ENCODE peak calls at places on chromosomes 5 and 9, in nine cellular contexts. Q is heart right ventricle, C is neuronal stem cell, F is neural progenitor cell, R is mesendoderm, D is lung, H is heart left ventricle, N is body of pancreas, P is IMR-90. M is an unnamed sample. For H3K4me1, the result is how much of the 10 kb centered on the place peaks cover.

GRCh38 chr9:115944166-115944948 is 209.2 kb upstream of the PAPPA start:
- DNase-seq in Q (peak), C (no peak), F (peak), R (peak), D (peak), H (peak), N (peak), P (peak), M (no peak)

GRCh38 chr5:177981296-177982071 is 14.6 kb downstream of the PROP1 start:
- DNase-seq in Q (no peak), C (no peak), F (no peak), R (no peak), D (no peak), H (no peak), N (no peak), P (no peak), M (no peak)

GRCh38 chr5:61301345-61301744 is 30.7 kb upstream of the ZSWIM6 start:
- DNase-seq in Q (no peak), C (no peak), F (no peak), R (peak), D (no peak), H (no peak), N (no peak), P (peak), M (no peak)

GRCh38 chr5:160556886-160557285 is 135.2 kb downstream of the PTTG1 start:
- DNase-seq in Q (no peak), C (no peak), F (no peak), R (no peak), D (no peak), H (no peak), N (no peak), P (peak), M (no peak)

GRCh38 chr5:102628449-102629175 is 126.5 kb upstream of the PAM start:
- DNase-seq in Q (no peak), C (no peak), F (no peak), R (no peak), D (no peak), H (peak), N (no peak), P (peak), M (no peak)

GRCh38 chr9:115250646-115251045 is 132.7 kb upstream of the TNC start:
- DNase-seq in Q (no peak), C (no peak), F (no peak), R (peak), D (peak), H (no peak), N (no peak), P (peak), M (no peak)

GRCh38 chr5:41598011-41598410 is 87.6 kb upstream of the PLCXD3 start:
- DNase-seq in Q (no peak), C (no peak), F (no peak), R (peak), D (no peak), H (no peak), N (no peak), P (peak), M (no peak)

GRCh38 chr9:88947581-88948573 is 43.4 kb upstream of the S1PR3 start:
- DNase-seq in Q (no peak), C (no peak), F (no peak), R (no peak), D (no peak), H (no peak), N (no peak), P (peak), M (no peak)

GRCh38 chr9:110886832-110887231 is 151.4 kb downstream of the LPAR1 start:
- DNase-seq in Q (no peak), C (no peak), F (no peak), R (no peak), D (no peak), H (no peak), N (no peak), P (peak), M (no peak)

GRCh38 chr5:136042665-136043121 is 13.9 kb downstream of the TGFBI start:
- DNase-seq in Q (no peak), C (no peak), F (peak), R (no peak), D (no peak), H (no peak), N (no peak), P (no peak), M (no peak)

GRCh38 chr9:134375011-134375390 is 48.7 kb downstream of the RXRA start:
- DNase-seq in Q (peak), C (no peak), F (no peak), R (no peak), D (no peak), H (no peak), N (peak), P (no peak), M (no peak)

GRCh38 chr5:175386526-175386925 is 57.5 kb downstream of the DRD1 start:
- DNase-seq in Q (no peak), C (no peak), F (no peak), R (no peak), D (no peak), H (no peak), N (no peak), P (no peak), M (no peak)

GRCh38 chr5:146564036-146564762 is 48.2 kb upstream of the GPR151 start:
- DNase-seq in Q (no peak), C (no peak), F (no peak), R (peak), D (no peak), H (no peak), N (no peak), P (no peak), M (no peak)

GRCh38 chr5:173839117-173839713 is 48.9 kb upstream of the CPEB4 start:
- DNase-seq in Q (no peak), C (no peak), F (no peak), R (peak), D (no peak), H (no peak), N (no peak), P (no peak), M (no peak)

GRCh38 chr9:134127616-134128015 is 8.3 kb upstream of the WDR5 start:
- DNase-seq in Q (no peak), C (no peak), F (no peak), R (no peak), D (no peak), H (no peak), N (no peak), P (no peak), M (no peak)

GRCh38 chr5:74402553-74402952 is 238.0 kb downstream of the ENC1 start:
- DNase-seq in Q (no peak), C (no peak), F (no peak), R (no peak), D (no peak), H (no peak), N (no peak), P (no peak), M (no peak)

GRCh38 chr5:177399903-177400868 is at the start of gene PFN3:
- DNase-seq in Q (no peak), C (no peak), F (no peak), R (no peak), D (no peak), H (no peak), N (no peak), P (peak), M (no peak)

GRCh38 chr5:94174748-94175411 is 433.5 kb upstream of the POU5F2 start:
- DNase-seq in Q (no peak), C (no peak), F (no peak), R (peak), D (no peak), H (no peak), N (no peak), P (peak), M (no peak)

GRCh38 chr5:1174122-1174936 is 27.1 kb upstream of the SLC6A19 start:
- DNase-seq in Q (peak), C (no peak), F (peak), R (peak), D (peak), H (peak), N (peak), P (peak), M (peak)

GRCh38 chr5:58380655-58381054 is 79.2 kb downstream of the PLK2 start:
- DNase-seq in Q (no peak), C (no peak), F (no peak), R (peak), D (no peak), H (no peak), N (no peak), P (no peak), M (no peak)

DNA sequence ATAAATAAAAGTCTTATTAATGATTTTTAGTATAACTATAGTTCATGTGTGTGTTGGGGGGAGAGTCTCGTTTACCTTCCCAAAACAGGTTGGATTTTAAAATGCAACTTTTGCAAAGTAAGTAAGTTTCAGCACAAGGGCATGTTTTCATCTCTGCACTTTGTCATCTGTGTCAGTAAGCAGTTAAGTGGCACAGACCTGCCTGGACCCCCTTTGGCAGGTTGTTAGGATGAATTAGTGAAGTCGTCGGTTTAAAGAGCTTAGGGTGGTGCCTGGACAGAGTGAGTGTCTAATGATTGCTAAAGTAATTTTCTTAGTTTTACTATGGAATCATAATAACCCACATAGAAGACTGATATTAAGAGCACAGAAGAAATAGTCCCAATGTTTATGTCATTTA is 74.9 kb downstream of the TRIO start:
- DNase-seq in Q (no peak), C (no peak), F (no peak), R (no peak), D (no peak), H (no peak), N (no peak), P (no peak), M (no peak)
- H3K4me1 ChIP-seq in Q (half or more), C (under half), F (half or more), R (under half), D (under half), H (half or more), N (under half), P (under half), M (under half)

GRCh38 chr9:98977813-98978212 is 34.1 kb downstream of the COL15A1 start:
- DNase-seq in Q (no peak), C (no peak), F (no peak), R (no peak), D (no peak), H (no peak), N (no peak), P (no peak), M (no peak)
- H3K27ac ChIP-seq in Q (peak), C (peak), F (peak), R (peak), D (peak), H (peak), N (peak), P (no peak), M (no peak)

GRCh38 chr9:129866373-129867137 is 31.3 kb downstream of the USP20 start:
- DNase-seq in Q (no peak), C (no peak), F (no peak), R (no peak), D (no peak), H (no peak), N (no peak), P (no peak), M (no peak)

GRCh38 chr9:129867138-129868032 is 32.1 kb downstream of the USP20 start:
- DNase-seq in Q (no peak), C (no peak), F (no peak), R (peak), D (no peak), H (no peak), N (no peak), P (no peak), M (no peak)

GRCh38 chr9:129864991-129865647 is 29.9 kb downstream of the USP20 start:
- DNase-seq in Q (no peak), C (no peak), F (no peak), R (peak), D (no peak), H (no peak), N (no peak), P (no peak), M (no peak)

GRCh38 chr9:129868033-129868395 is 32.8 kb downstream of the USP20 start:
- DNase-seq in Q (no peak), C (no peak), F (no peak), R (no peak), D (no peak), H (no peak), N (no peak), P (no peak), M (no peak)

DNA sequence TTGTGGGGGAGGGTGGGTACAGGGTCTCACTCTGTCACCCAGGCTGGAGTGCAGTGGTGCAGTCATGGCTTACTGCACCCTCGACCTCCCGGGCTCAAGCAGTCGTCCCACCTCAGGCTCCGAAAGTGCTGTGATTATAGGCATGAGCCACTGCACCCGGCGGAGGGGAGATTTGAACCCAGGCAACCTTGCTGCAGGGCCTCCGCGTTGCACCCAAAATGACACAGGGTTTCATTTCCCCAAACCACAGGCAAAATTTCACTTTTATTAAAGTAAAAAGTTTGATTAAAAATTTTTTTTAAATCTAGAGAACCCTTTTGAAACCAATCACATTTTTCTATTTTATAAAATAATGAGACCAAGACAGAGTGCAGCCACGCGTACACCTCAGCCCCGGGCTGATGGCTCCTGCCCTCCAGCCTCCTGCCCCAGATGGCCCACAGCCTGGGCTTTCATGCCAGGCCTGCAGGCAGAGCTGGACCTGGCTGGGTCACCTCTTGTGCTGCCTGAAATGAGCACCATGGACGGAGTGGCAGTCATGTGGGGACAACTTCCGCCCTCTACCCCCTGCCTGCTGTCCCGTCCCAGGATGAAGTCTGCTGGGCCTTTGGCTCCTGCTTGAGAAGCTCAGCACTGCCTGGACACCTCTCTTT is 30.5 kb downstream of the USP20 start:
- DNase-seq in Q (no peak), C (no peak), F (no peak), R (no peak), D (no peak), H (no peak), N (no peak), P (no peak), M (no peak)
- H3K4me3 ChIP-seq in Q (no peak), C (no peak), F (no peak), R (no peak), D (no peak), H (no peak), N (no peak), P (no peak), M (peak)

GRCh38 chr9:127279717-127280285 is 15.2 kb downstream of the GARNL3 start:
- DNase-seq in Q (no peak), C (no peak), F (no peak), R (no peak), D (no peak), H (no peak), N (peak), P (no peak), M (no peak)
- H3K4me1 ChIP-seq in Q (under half), C (under half), F (under half), R (under half), D (under half), H (under half), N (under half), P (under half), M (under half)

DNA sequence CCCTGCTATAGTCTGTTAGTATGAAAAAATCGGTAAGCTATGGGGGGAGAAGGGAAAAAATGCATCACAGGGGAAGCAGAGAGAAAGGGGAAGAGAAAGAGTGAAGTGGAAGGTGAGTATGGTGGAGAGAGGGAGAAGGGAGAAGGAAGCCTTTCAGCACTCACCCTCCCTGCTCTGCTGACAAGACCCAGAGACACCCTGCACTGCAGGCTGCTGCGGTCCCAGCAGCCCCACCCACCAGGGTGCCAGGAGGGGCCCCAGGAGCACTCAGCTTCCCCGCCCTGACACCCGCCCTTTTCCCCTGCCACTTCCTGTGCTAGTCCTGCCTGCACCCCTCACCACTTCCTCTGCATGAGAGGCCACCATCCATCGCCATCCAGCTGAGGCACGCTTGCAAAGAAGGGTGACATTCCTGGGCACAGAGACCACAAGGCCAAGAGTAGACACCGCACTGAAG is 12.7 kb downstream of the STK10 start:
- DNase-seq in Q (peak), C (no peak), F (no peak), R (no peak), D (peak), H (no peak), N (peak), P (no peak), M (peak)
- H3K27ac ChIP-seq in Q (peak), C (no peak), F (no peak), R (no peak), D (peak), H (peak), N (no peak), P (no peak), M (peak)

DNA sequence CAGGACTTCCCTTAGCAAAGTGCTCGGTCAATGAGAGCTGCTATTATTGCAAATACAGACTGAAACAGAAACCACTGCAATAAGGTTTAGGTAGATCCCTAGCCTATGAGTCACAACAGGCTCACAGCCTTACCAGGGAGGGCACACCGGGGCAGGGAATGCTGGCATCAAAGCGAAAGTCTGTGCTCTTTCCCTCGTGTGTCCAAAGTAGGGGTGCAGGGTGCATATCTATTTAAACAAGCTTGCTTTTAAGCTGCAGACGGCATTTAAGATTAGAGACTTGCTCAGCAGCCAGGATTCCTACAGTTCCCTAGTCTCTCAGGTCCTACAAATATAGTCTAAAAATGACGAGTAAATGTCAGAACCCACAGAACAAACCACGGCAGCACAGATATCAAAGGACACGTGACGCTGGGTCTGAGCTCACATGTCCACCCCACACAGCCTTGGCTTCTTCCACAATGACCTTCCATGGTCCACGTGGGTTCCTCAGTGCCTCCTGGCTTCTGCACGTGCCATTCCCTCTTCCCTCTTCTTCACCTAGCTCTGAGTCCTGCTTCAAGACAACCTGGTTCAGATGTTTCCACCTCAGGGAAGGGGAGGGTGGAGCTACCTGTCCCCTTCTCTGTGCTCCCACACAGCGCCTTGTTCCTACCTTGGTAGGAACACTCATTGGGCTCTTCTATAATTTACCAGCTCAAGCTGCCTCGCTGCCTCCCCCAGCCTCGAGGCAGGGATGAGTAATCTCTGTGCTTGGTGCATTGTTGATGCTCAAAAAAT is 193.2 kb downstream of the MAPKAP1 start:
- DNase-seq in Q (no peak), C (no peak), F (peak), R (no peak), D (peak), H (peak), N (peak), P (peak), M (no peak)
- H3K4me3 ChIP-seq in Q (no peak), C (no peak), F (no peak), R (no peak), D (no peak), H (no peak), N (no peak), P (peak), M (no peak)

GRCh38 chr5:137370511-137371071 is 128.5 kb downstream of the SPOCK1 start:
- DNase-seq in Q (no peak), C (no peak), F (no peak), R (no peak), D (no peak), H (no peak), N (no peak), P (no peak), M (no peak)
- H3K4me1 ChIP-seq in Q (under half), C (under half), F (under half), R (under half), D (under half), H (under half), N (under half), P (under half), M (under half)

GRCh38 chr5:150399158-150400019 is 13.3 kb downstream of the CD74 start:
- DNase-seq in Q (no peak), C (no peak), F (no peak), R (no peak), D (no peak), H (no peak), N (no peak), P (peak), M (no peak)

GRCh38 chr5:150401376-150402201 is 11.1 kb downstream of the CD74 start:
- DNase-seq in Q (no peak), C (no peak), F (no peak), R (no peak), D (no peak), H (no peak), N (no peak), P (no peak), M (no peak)

GRCh38 chr5:150400020-150400326 is 12.7 kb downstream of the CD74 start:
- DNase-seq in Q (no peak), C (no peak), F (no peak), R (no peak), D (no peak), H (no peak), N (no peak), P (no peak), M (no peak)

GRCh38 chr5:150401076-150401375 is 11.7 kb downstream of the CD74 start:
- DNase-seq in Q (no peak), C (no peak), F (no peak), R (no peak), D (no peak), H (no peak), N (no peak), P (no peak), M (no peak)

DNA sequence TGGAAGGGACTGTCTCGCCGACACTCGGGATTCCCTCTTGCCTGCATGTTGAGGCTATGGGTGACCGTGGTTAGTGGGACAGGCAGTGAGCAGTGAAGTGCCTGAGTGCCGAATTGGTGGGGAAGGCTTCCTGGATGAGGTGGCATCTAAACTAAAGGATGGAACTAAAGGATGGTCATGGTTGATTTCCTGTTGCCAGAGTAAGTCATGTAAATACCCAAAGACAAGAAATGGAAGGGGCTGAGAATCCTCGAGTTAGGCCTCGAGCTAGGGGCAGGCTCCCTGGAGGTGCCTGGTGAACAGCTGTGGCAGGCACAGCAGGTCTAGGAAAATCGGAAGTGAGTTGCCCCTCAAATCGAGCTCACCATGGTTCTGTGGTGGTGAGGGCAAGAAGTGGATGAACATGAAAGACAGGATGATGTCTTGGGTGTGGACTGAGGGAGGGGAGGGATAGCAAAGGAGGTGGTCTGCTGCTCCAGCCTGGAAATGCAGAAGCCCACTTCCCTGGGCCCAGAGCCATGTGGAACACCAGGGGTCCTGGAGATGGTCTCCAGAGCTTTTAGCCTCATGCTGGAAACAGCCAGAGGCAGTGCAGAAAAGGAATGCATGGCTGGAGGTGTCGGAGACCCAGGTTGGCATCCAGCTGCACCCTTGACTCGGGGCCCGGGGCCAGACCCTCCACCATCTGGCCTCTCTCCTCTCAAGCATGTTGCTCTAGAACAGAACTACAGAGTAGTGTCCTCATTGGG is 12.2 kb downstream of the CD74 start:
- DNase-seq in Q (no peak), C (no peak), F (no peak), R (no peak), D (no peak), H (no peak), N (no peak), P (no peak), M (no peak)
- H3K27ac ChIP-seq in Q (no peak), C (no peak), F (no peak), R (no peak), D (peak), H (no peak), N (no peak), P (no peak), M (no peak)

M was measured in CD8-positive, alpha-beta T cell.